ENCODE peak calls at places on chromosomes 2 and 18, in five cellular contexts. One of them, this sample, is unnamed. For H3K9me3 and H3K27me3, the result is how much of the 10 kb centered on the place peaks cover.

GRCh38 chr18:49814147-49814499 is 790 bp upstream of the ACAA2 start:
- DNase-seq in stomach: no peak
- DNase-seq in pancreas: peak
- DNase-seq in K562: peak
- DNase-seq in CD4-positive, alpha-beta T cell: peak
- DNase-seq in this sample: peak

GRCh38 chr18:76972838-76973237 is 150.5 kb downstream of the ZNF236 start:
- DNase-seq in stomach: no peak
- DNase-seq in pancreas: no peak
- DNase-seq in K562: no peak
- DNase-seq in CD4-positive, alpha-beta T cell: no peak
- DNase-seq in this sample: no peak

GRCh38 chr18:31241900-31242409 is 76.0 kb upstream of the DSG1 start:
- DNase-seq in stomach: no peak
- DNase-seq in pancreas: peak
- DNase-seq in K562: peak
- DNase-seq in CD4-positive, alpha-beta T cell: no peak
- DNase-seq in this sample: no peak

GRCh38 chr2:96575790-96576456 is 39.4 kb downstream of the ARID5A start:
- DNase-seq in stomach: no peak
- DNase-seq in pancreas: no peak
- DNase-seq in K562: no peak
- DNase-seq in CD4-positive, alpha-beta T cell: no peak
- DNase-seq in this sample: no peak

GRCh38 chr2:18597618-18598017 is 8.2 kb upstream of the NT5C1B start:
- DNase-seq in stomach: no peak
- DNase-seq in pancreas: no peak
- DNase-seq in K562: no peak
- DNase-seq in CD4-positive, alpha-beta T cell: no peak
- DNase-seq in this sample: no peak

GRCh38 chr18:76619342-76620315 is 124.6 kb upstream of the ZNF516 start:
- DNase-seq in stomach: peak
- DNase-seq in pancreas: peak
- DNase-seq in K562: peak
- DNase-seq in CD4-positive, alpha-beta T cell: no peak
- DNase-seq in this sample: no peak

GRCh38 chr2:42095923-42096408 is 48.1 kb downstream of the PKDCC start:
- DNase-seq in stomach: peak
- DNase-seq in pancreas: peak
- DNase-seq in K562: peak
- DNase-seq in CD4-positive, alpha-beta T cell: peak
- DNase-seq in this sample: peak

GRCh38 chr2:216023055-216023648 is 9.8 kb upstream of the MREG start:
- DNase-seq in stomach: peak
- DNase-seq in pancreas: peak
- DNase-seq in K562: peak
- DNase-seq in CD4-positive, alpha-beta T cell: peak
- DNase-seq in this sample: no peak

GRCh38 chr18:50284226-50284885 is 3.0 kb upstream of the MBD1 start:
- DNase-seq in stomach: no peak
- DNase-seq in pancreas: no peak
- DNase-seq in K562: no peak
- DNase-seq in CD4-positive, alpha-beta T cell: no peak
- DNase-seq in this sample: peak

GRCh38 chr2:45895477-45895876 is 244.0 kb downstream of the PRKCE start:
- DNase-seq in stomach: no peak
- DNase-seq in pancreas: no peak
- DNase-seq in K562: no peak
- DNase-seq in CD4-positive, alpha-beta T cell: no peak
- DNase-seq in this sample: no peak

GRCh38 chr2:3024401-3024935 is 353.1 kb downstream of the EIPR1 start:
- DNase-seq in stomach: no peak
- DNase-seq in pancreas: no peak
- DNase-seq in K562: no peak
- DNase-seq in CD4-positive, alpha-beta T cell: no peak
- DNase-seq in this sample: no peak

GRCh38 chr2:129812071-129812470 is 167.4 kb upstream of the RAB6C start:
- DNase-seq in stomach: peak
- DNase-seq in pancreas: no peak
- DNase-seq in K562: no peak
- DNase-seq in CD4-positive, alpha-beta T cell: no peak
- DNase-seq in this sample: no peak

GRCh38 chr18:76378526-76379215 is 116.4 kb downstream of the ZNF516 start:
- DNase-seq in stomach: no peak
- DNase-seq in pancreas: no peak
- DNase-seq in K562: no peak
- DNase-seq in CD4-positive, alpha-beta T cell: no peak
- DNase-seq in this sample: no peak

GRCh38 chr18:76380791-76381405 is 114.1 kb downstream of the ZNF516 start:
- DNase-seq in stomach: no peak
- DNase-seq in pancreas: no peak
- DNase-seq in K562: peak
- DNase-seq in CD4-positive, alpha-beta T cell: no peak
- DNase-seq in this sample: no peak

GRCh38 chr18:14122099-14122498 is 10.1 kb downstream of the ZNF519 start:
- DNase-seq in stomach: no peak
- DNase-seq in pancreas: no peak
- DNase-seq in K562: no peak
- DNase-seq in CD4-positive, alpha-beta T cell: no peak
- DNase-seq in this sample: no peak

GRCh38 chr18:44852818-44853217 is 172.1 kb downstream of the SETBP1 start:
- DNase-seq in stomach: no peak
- DNase-seq in pancreas: no peak
- DNase-seq in K562: no peak
- DNase-seq in CD4-positive, alpha-beta T cell: no peak
- DNase-seq in this sample: no peak

GRCh38 chr18:50757358-50757757 is 62.5 kb downstream of the MRO start:
- DNase-seq in stomach: no peak
- DNase-seq in pancreas: no peak
- DNase-seq in K562: peak
- DNase-seq in CD4-positive, alpha-beta T cell: no peak
- DNase-seq in this sample: no peak

GRCh38 chr2:239269173-239269865 is 131.5 kb downstream of the HDAC4 start:
- DNase-seq in stomach: peak
- DNase-seq in pancreas: no peak
- DNase-seq in K562: no peak
- DNase-seq in CD4-positive, alpha-beta T cell: no peak
- DNase-seq in this sample: no peak

GRCh38 chr2:231687133-231687852 is 21.0 kb upstream of the PTMA start:
- DNase-seq in stomach: peak
- DNase-seq in pancreas: peak
- DNase-seq in K562: peak
- DNase-seq in CD4-positive, alpha-beta T cell: peak
- DNase-seq in this sample: peak

GRCh38 chr2:213806125-213806726 is 522.0 kb downstream of the SPAG16 start:
- DNase-seq in stomach: no peak
- DNase-seq in pancreas: no peak
- DNase-seq in K562: peak
- DNase-seq in CD4-positive, alpha-beta T cell: no peak
- DNase-seq in this sample: no peak

GRCh38 chr2:126700073-126700581 is 44.2 kb downstream of the GYPC start:
- DNase-seq in stomach: no peak
- DNase-seq in pancreas: no peak
- DNase-seq in K562: no peak
- DNase-seq in CD4-positive, alpha-beta T cell: no peak
- DNase-seq in this sample: peak

GRCh38 chr2:62197609-62198236 is 1.8 kb downstream of the B3GNT2 start:
- DNase-seq in stomach: peak
- DNase-seq in pancreas: no peak
- DNase-seq in K562: peak
- DNase-seq in CD4-positive, alpha-beta T cell: no peak
- DNase-seq in this sample: peak

GRCh38 chr2:17583646-17584045 is 43.1 kb downstream of the VSNL1 start:
- DNase-seq in stomach: no peak
- DNase-seq in pancreas: no peak
- DNase-seq in K562: no peak
- DNase-seq in CD4-positive, alpha-beta T cell: no peak
- DNase-seq in this sample: peak

GRCh38 chr2:75041791-75042231 is 83.4 kb downstream of the POLE4 start:
- DNase-seq in stomach: no peak
- DNase-seq in pancreas: no peak
- DNase-seq in K562: no peak
- DNase-seq in CD4-positive, alpha-beta T cell: no peak
- DNase-seq in this sample: no peak

GRCh38 chr2:25362564-25363145 is 20.9 kb upstream of the DNMT3A start:
- DNase-seq in stomach: peak
- DNase-seq in pancreas: no peak
- DNase-seq in K562: no peak
- DNase-seq in CD4-positive, alpha-beta T cell: no peak
- DNase-seq in this sample: no peak

GRCh38 chr2:94767336-94767735 is 103.9 kb upstream of the TEKT4 start:
- DNase-seq in stomach: no peak
- DNase-seq in pancreas: no peak
- DNase-seq in K562: no peak
- DNase-seq in CD4-positive, alpha-beta T cell: no peak
- DNase-seq in this sample: no peak

GRCh38 chr2:94758546-94758945 is 112.7 kb upstream of the TEKT4 start:
- DNase-seq in stomach: no peak
- DNase-seq in pancreas: no peak
- DNase-seq in K562: no peak
- DNase-seq in CD4-positive, alpha-beta T cell: no peak
- DNase-seq in this sample: no peak

GRCh38 chr2:94763318-94763717 is 107.9 kb upstream of the TEKT4 start:
- DNase-seq in stomach: no peak
- DNase-seq in pancreas: no peak
- DNase-seq in K562: no peak
- DNase-seq in CD4-positive, alpha-beta T cell: no peak
- DNase-seq in this sample: no peak

GRCh38 chr2:94759211-94759610 is 112.0 kb upstream of the TEKT4 start:
- DNase-seq in stomach: no peak
- DNase-seq in pancreas: no peak
- DNase-seq in K562: peak
- DNase-seq in CD4-positive, alpha-beta T cell: no peak
- DNase-seq in this sample: peak

DNA sequence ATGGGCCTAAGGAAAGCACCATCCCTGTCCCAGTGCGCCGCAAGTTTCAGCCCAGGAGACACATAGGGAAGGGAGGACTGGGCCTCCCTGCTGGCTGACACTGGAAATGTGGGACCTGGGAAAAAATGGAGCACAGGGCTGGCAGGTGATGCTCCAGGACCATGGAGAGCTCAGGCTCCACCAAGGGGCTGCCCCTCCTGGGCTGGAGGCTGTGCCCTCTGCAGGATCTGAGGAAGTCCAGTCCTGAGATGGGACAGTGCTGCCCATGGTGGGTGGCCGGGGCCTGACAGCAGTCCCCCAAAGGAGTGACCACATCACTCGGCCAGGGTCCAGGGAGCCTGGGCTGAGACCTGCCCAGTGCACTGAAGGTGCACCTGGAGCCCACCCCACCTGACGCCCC is 108.6 kb upstream of the TEKT4 start:
- DNase-seq in stomach: no peak
- DNase-seq in pancreas: no peak
- DNase-seq in K562: peak
- DNase-seq in CD4-positive, alpha-beta T cell: no peak
- DNase-seq in this sample: no peak
- H3K9me3 ChIP-seq in stomach: under half
- H3K9me3 ChIP-seq in pancreas: under half
- H3K9me3 ChIP-seq in K562: under half
- H3K9me3 ChIP-seq in CD4-positive, alpha-beta T cell: under half
- H3K9me3 ChIP-seq in this sample: under half

DNA sequence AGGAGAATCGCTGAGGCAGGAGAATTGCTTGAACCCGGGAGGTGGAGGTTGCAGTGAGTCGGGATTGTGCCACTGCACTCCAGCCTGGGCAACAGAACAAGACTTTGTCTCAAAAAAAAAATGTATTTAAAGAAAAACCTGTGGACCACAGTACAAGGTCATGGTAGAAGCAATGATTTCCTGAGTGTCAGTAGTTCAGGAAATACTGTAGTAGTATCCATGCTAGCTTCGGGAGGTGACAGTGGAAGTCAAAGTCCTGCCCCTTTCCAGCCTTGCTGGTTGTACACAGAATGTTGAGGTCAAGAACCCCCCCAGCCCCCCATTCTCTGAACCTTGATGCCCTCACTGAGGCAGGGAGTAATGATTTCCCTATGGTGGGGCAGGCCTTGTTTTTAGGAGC is 56.6 kb downstream of the INPP4A start:
- DNase-seq in stomach: no peak
- DNase-seq in pancreas: no peak
- DNase-seq in K562: no peak
- DNase-seq in CD4-positive, alpha-beta T cell: no peak
- DNase-seq in this sample: no peak
- H3K27me3 ChIP-seq in stomach: under half
- H3K27me3 ChIP-seq in pancreas: under half
- H3K27me3 ChIP-seq in K562: under half
- H3K27me3 ChIP-seq in CD4-positive, alpha-beta T cell: under half
- H3K27me3 ChIP-seq in this sample: under half

GRCh38 chr2:154307007-154307406 is 391.5 kb upstream of the KCNJ3 start:
- DNase-seq in stomach: no peak
- DNase-seq in pancreas: no peak
- DNase-seq in K562: no peak
- DNase-seq in CD4-positive, alpha-beta T cell: no peak
- DNase-seq in this sample: no peak

GRCh38 chr2:154306261-154306970 is 392.1 kb upstream of the KCNJ3 start:
- DNase-seq in stomach: no peak
- DNase-seq in pancreas: no peak
- DNase-seq in K562: no peak
- DNase-seq in CD4-positive, alpha-beta T cell: no peak
- DNase-seq in this sample: no peak
- H3K9me3 ChIP-seq in stomach: under half
- H3K9me3 ChIP-seq in pancreas: under half
- H3K9me3 ChIP-seq in K562: under half
- H3K9me3 ChIP-seq in CD4-positive, alpha-beta T cell: under half
- H3K9me3 ChIP-seq in this sample: under half

GRCh38 chr2:54574860-54575247 is 118.7 kb downstream of the SPTBN1 start:
- DNase-seq in stomach: no peak
- DNase-seq in pancreas: no peak
- DNase-seq in K562: no peak
- DNase-seq in CD4-positive, alpha-beta T cell: no peak
- DNase-seq in this sample: no peak

GRCh38 chr2:54573532-54573915 is 117.4 kb downstream of the SPTBN1 start:
- DNase-seq in stomach: no peak
- DNase-seq in pancreas: no peak
- DNase-seq in K562: no peak
- DNase-seq in CD4-positive, alpha-beta T cell: no peak
- DNase-seq in this sample: no peak

GRCh38 chr2:54574107-54574859 is 118.2 kb downstream of the SPTBN1 start:
- DNase-seq in stomach: peak
- DNase-seq in pancreas: no peak
- DNase-seq in K562: peak
- DNase-seq in CD4-positive, alpha-beta T cell: peak
- DNase-seq in this sample: no peak

GRCh38 chr2:54577035-54577434 is 120.9 kb downstream of the SPTBN1 start:
- DNase-seq in stomach: peak
- DNase-seq in pancreas: peak
- DNase-seq in K562: no peak
- DNase-seq in CD4-positive, alpha-beta T cell: no peak
- DNase-seq in this sample: no peak

DNA sequence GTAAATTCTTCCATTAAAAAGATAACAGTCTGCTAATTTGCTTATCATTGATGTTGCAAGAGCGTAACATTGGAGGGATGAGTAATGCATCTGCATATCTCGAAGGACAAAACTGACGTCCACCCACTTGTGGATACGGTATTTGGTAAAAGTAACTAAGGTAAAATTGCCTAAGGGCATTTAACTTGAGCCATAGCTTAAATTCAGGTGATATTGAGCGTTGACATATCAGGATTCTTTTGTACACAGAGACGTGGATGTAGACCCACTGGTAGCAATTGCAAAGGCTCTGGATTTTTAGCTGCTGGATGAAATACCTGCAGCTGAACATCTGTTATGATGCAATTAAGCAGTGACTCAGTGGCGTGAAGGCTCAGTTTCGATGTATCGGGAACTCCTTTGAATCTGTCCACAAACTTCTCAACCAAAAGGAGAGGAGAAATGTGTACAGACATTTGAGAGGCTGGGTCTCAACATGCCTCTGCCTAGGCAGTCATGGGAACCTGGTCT is 119.3 kb downstream of the SPTBN1 start:
- DNase-seq in stomach: no peak
- DNase-seq in pancreas: no peak
- DNase-seq in K562: no peak
- DNase-seq in CD4-positive, alpha-beta T cell: no peak
- DNase-seq in this sample: no peak
- H3K27me3 ChIP-seq in stomach: under half
- H3K27me3 ChIP-seq in pancreas: under half
- H3K27me3 ChIP-seq in K562: under half
- H3K27me3 ChIP-seq in CD4-positive, alpha-beta T cell: under half
- H3K27me3 ChIP-seq in this sample: under half

This sample was measured in MG63.